ENCODE peak calls at places on chromosomes 1 and 21, in seven cellular contexts. F is endothelial cell of umbilical vein; Y is tibial nerve; M is WERI-Rb-1; G is effector memory CD4-positive, alpha-beta T cell; N is uterus; S is naive thymus-derived CD4-positive, alpha-beta T cell. H is an unnamed sample.

GRCh38 chr1:231214918-231215675 is 25.9 kb upstream of the GNPAT start:
- DNase-seq in N (no peak), Y (no peak), G (no peak), F (no peak), M (no peak), S (no peak), H (no peak)

GRCh38 chr21:20875741-20876140 is 122.5 kb upstream of the NCAM2 start:
- DNase-seq in S (no peak), F (no peak), M (no peak), Y (no peak), G (no peak), N (no peak), H (no peak)

GRCh38 chr1:179995576-179995975 is 41.0 kb downstream of the CEP350 start:
- DNase-seq in S (no peak), M (no peak), N (no peak), G (no peak), F (no peak), Y (no peak), H (no peak)

GRCh38 chr1:210232524-210233215 is at the start of gene SERTAD4:
- DNase-seq in F (peak; percentile 51), N (peak; percentile 50), S (no peak), G (no peak), Y (peak; percentile 11), M (peak; percentile 81), H (no peak)

GRCh38 chr1:47859092-47859743 is 138.0 kb downstream of the TRABD2B start:
- DNase-seq in G (no peak), Y (no peak), F (no peak), S (no peak), N (no peak), M (no peak), H (no peak)

GRCh38 chr21:41167348-41168342 is at the start of gene BACE2:
- DNase-seq in S (peak; percentile 2), G (no peak), F (peak; percentile 72), Y (peak; percentile 71), N (peak; percentile 83), M (peak; percentile 81), H (peak; percentile 18)

GRCh38 chr1:87024936-87025537 is 110.6 kb downstream of the HS2ST1 start:
- DNase-seq in S (no peak), N (no peak), G (no peak), Y (no peak), M (no peak), F (peak; percentile 56), H (no peak)

GRCh38 chr1:29180497-29181412 is 945 bp downstream of the SRSF4 start:
- DNase-seq in S (no peak), G (no peak), M (peak; percentile 21), F (no peak), N (no peak), Y (no peak), H (peak; percentile 49)

GRCh38 chr1:225480825-225481434 is 53.1 kb upstream of the LBR start:
- DNase-seq in G (no peak), F (peak; percentile 54), M (peak; percentile 60), S (no peak), N (no peak), Y (no peak), H (peak; percentile 41)

GRCh38 chr1:65820983-65821382 is 28.3 kb downstream of the PDE4B start:
- DNase-seq in G (no peak), M (no peak), F (no peak), N (no peak), S (no peak), Y (no peak), H (no peak)

GRCh38 chr1:245874942-245875580 is 632.0 kb downstream of the SMYD3 start:
- DNase-seq in N (peak; percentile 84), M (no peak), G (no peak), F (peak; percentile 95), S (no peak), Y (peak; percentile 31), H (no peak)

GRCh38 chr1:177737456-177737855 is 232.4 kb downstream of the SEC16B start:
- DNase-seq in Y (no peak), M (no peak), G (no peak), N (no peak), F (no peak), S (no peak), H (no peak)

GRCh38 chr1:36285450-36286101 is 20.6 kb upstream of the SH3D21 start:
- DNase-seq in N (peak; percentile 80), S (peak; percentile 67), M (peak; percentile 58), G (peak; percentile 60), Y (peak; percentile 94), F (peak; percentile 79), H (peak; percentile 75)

GRCh38 chr1:234979316-234980223 is 149.1 kb downstream of the TOMM20 start:
- DNase-seq in S (no peak), G (no peak), M (no peak), Y (no peak), F (peak; percentile 39), N (no peak), H (no peak)
- H3K4me3 ChIP-seq in S (no peak overlapping the region), G (no peak overlapping the region), M (no peak overlapping the region), Y (peak overlapping the region; percentile 35), F (no peak overlapping the region), N (no peak overlapping the region), H (peak overlapping the region; percentile 33)

GRCh38 chr1:2233997-2234761 is 6.1 kb downstream of the SKI start:
- DNase-seq in G (peak; percentile 76), S (peak; percentile 70), Y (peak; percentile 90), F (peak; percentile 47), M (no peak), N (peak; percentile 89), H (peak; percentile 93)

GRCh38 chr1:2231667-2232254 is 3.6 kb downstream of the SKI start:
- DNase-seq in S (peak; percentile 68), F (peak; percentile 90), M (no peak), N (peak; percentile 90), Y (peak; percentile 89), G (peak; percentile 83), H (peak; percentile 80)

GRCh38 chr1:2232255-2232915 is 4.3 kb downstream of the SKI start:
- DNase-seq in F (no peak), M (no peak), Y (no peak), N (no peak), G (no peak), S (no peak), H (peak; percentile 58)

GRCh38 chr1:2233468-2233867 is 5.3 kb downstream of the SKI start:
- DNase-seq in Y (no peak), S (no peak), M (no peak), N (no peak), G (no peak), F (no peak), H (no peak)

GRCh38 chr1:2232916-2233438 is 4.9 kb downstream of the SKI start:
- DNase-seq in S (no peak), M (no peak), G (no peak), N (no peak), Y (no peak), F (peak; percentile 25), H (no peak)
- H3K27ac ChIP-seq in S (peak overlapping the region; percentile 78), M (no peak overlapping the region), G (peak overlapping the region; percentile 90), N (peak overlapping the region; percentile 83), Y (peak overlapping the region; percentile 83), F (peak overlapping the region; percentile 46), H (peak overlapping the region; percentile 84)

GRCh38 chr1:77280962-77281361 is 857 bp upstream of the AK5 start:
- DNase-seq in S (no peak), G (no peak), F (no peak), N (no peak), M (no peak), Y (no peak), H (no peak)
- H3K27me3 ChIP-seq in S (no peaks in the 10 kb centered on the region), G (no peaks in the 10 kb centered on the region), F (peaks cover 3% of the 10 kb centered on the region), N (no peaks in the 10 kb centered on the region), M (peaks cover 10% of the 10 kb centered on the region), Y (no peaks in the 10 kb centered on the region), H (no peaks in the 10 kb centered on the region)

DNA sequence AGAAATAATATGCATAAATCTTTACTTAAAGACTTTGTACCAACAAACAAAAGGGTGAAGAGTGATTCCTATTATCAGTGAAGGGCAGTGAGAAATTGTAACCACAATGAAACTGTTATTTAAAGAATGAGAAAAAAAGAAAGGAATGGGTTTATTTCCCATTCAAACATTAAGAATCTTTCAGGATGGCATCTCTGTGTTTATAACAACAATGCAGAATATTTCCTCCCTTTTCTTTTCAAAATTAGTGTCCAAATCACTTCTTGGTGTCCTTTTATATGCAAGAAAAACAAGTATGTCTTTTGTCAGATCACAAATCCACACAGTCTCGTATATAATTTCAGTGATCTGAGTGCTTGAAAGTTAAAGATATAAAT is 61.2 kb downstream of the PTPRC start:
- DNase-seq in G (no peak), Y (no peak), M (no peak), N (no peak), S (no peak), F (no peak), H (no peak)
- H3K4me3 ChIP-seq in G (no peak overlapping the region), Y (no peak overlapping the region), M (no peak overlapping the region), N (no peak overlapping the region), S (no peak overlapping the region), F (no peak overlapping the region), H (no peak overlapping the region)

GRCh38 chr1:227175611-227176010 is 142.7 kb downstream of the CDC42BPA start:
- DNase-seq in Y (no peak), S (no peak), N (no peak), G (no peak), F (no peak), M (no peak), H (no peak)
- H3K27ac ChIP-seq in Y (no peak overlapping the region), S (no peak overlapping the region), N (no peak overlapping the region), G (no peak overlapping the region), F (no peak overlapping the region), M (no peak overlapping the region), H (no peak overlapping the region)

GRCh38 chr1:13889495-13889894 is 189.5 kb downstream of the PRDM2 start:
- DNase-seq in N (no peak), M (no peak), S (no peak), F (no peak), G (no peak), Y (no peak), H (no peak)

GRCh38 chr1:13890766-13891165 is 190.8 kb downstream of the PRDM2 start:
- DNase-seq in S (no peak), M (no peak), G (no peak), Y (no peak), N (no peak), F (no peak), H (no peak)

GRCh38 chr1:13893456-13893855 is 193.5 kb downstream of the PRDM2 start:
- DNase-seq in M (no peak), G (no peak), F (no peak), S (no peak), Y (peak; percentile 15), N (no peak), H (no peak)

GRCh38 chr1:13892671-13893325 is 192.8 kb downstream of the PRDM2 start:
- DNase-seq in N (no peak), Y (no peak), G (no peak), S (no peak), F (no peak), M (no peak), H (no peak)

DNA sequence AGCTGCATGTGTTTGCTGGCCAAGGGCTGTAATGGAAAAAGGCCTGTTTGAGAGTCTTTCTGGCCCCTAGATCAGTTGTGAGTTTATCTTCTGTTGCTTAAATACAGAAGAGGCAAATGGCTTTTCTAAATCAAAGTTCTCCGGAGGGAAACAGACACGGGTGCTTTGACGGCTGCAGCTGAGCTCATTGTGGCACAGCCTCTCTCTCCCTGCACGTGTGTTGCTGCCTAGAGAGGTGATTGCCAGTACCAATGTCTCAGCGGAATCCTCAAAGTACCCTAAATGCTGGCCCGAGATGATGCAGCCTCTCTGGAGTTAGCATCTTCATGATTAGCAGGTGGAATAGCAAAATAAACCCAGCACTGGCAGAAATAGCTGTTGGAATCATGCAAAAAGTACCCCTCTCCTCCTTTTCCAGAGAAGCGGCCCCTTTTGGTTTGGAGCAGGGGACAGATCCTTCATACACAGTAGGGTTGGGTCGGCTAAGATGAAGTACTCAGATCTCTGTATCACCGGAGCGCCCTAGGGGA is 192.2 kb downstream of the PRDM2 start:
- DNase-seq in Y (no peak), S (no peak), F (no peak), M (no peak), N (no peak), G (no peak), H (no peak)
- H3K27me3 ChIP-seq in Y (no peaks in the 10 kb centered on the region), S (peaks cover 10% of the 10 kb centered on the region), F (no peaks in the 10 kb centered on the region), M (peaks cover 94% of the 10 kb centered on the region), N (peaks cover 3% of the 10 kb centered on the region), G (peaks cover 9% of the 10 kb centered on the region), H (peaks cover 15% of the 10 kb centered on the region)

H was measured in CD4-positive, alpha-beta memory T cell.